ENCODE peak calls at places on chromosomes 13 and 19, in four cellular contexts. Z is foreskin fibroblast, K is cardiac fibroblast, C is breast epithelium. B is an unnamed sample.

GRCh38 chr19:15427991-15428471 is 9.2 kb upstream of the AKAP8L start:
- DNase-seq in Z (no peak), K (no peak), C (no peak), B (no peak)

GRCh38 chr19:35135389-35135909 is 590 bp upstream of the LGI4 start:
- DNase-seq in Z (peak), K (peak), C (no peak), B (peak)

GRCh38 chr19:56477429-56478338 is 539 bp upstream of the ZNF667 start:
- DNase-seq in Z (peak), K (peak), C (peak), B (peak)

GRCh38 chr13:46655727-46656180 is 102.8 kb downstream of the LRCH1 start:
- DNase-seq in Z (peak), K (peak), C (no peak), B (peak)

GRCh38 chr19:19211499-19212432 is at the start of gene NCAN:
- DNase-seq in Z (no peak), K (no peak), C (no peak), B (no peak)

GRCh38 chr19:19443902-19444693 is 38.6 kb downstream of the GATAD2A start:
- DNase-seq in Z (no peak), K (no peak), C (no peak), B (no peak)

GRCh38 chr13:50340566-50341287 is 325.5 kb downstream of the KCNRG start:
- DNase-seq in Z (peak), K (no peak), C (no peak), B (no peak)

GRCh38 chr19:35044317-35045117 is 3.0 kb downstream of the HPN start:
- DNase-seq in Z (peak), K (peak), C (no peak), B (peak)

GRCh38 chr13:25678398-25678797 is 306.6 kb downstream of the ATP8A2 start:
- DNase-seq in Z (no peak), K (no peak), C (no peak), B (no peak)

GRCh38 chr19:52270266-52270885 is 989 bp downstream of the ZNF766 start:
- DNase-seq in Z (peak), K (no peak), C (no peak), B (no peak)

GRCh38 chr19:3061214-3062161 is 807 bp downstream of the TLE5 start:
- DNase-seq in Z (peak), K (peak), C (no peak), B (peak)

GRCh38 chr19:6739884-6740588 is 556 bp downstream of the TRIP10 start:
- DNase-seq in Z (peak), K (no peak), C (no peak), B (no peak)

GRCh38 chr19:33441277-33441699 is 67.8 kb downstream of the CEBPG start:
- DNase-seq in Z (no peak), K (no peak), C (peak), B (no peak)

GRCh38 chr19:46374526-46375475 is 27.9 kb downstream of the PPP5C start:
- DNase-seq in Z (no peak), K (no peak), C (peak), B (no peak)

GRCh38 chr19:46603752-46604241 is 2.7 kb downstream of the CALM3 start:
- DNase-seq in Z (peak), K (no peak), C (no peak), B (no peak)

GRCh38 chr19:16627194-16627927 is 643 bp downstream of the MED26 start:
- DNase-seq in Z (peak), K (peak), C (no peak), B (no peak)

GRCh38 chr19:44151491-44151890 is 10.1 kb downstream of the ZNF234 start:
- DNase-seq in Z (no peak), K (no peak), C (no peak), B (no peak)
- H3K4me3 ChIP-seq in Z (no peak), K (no peak), C (no peak), B (no peak)

DNA sequence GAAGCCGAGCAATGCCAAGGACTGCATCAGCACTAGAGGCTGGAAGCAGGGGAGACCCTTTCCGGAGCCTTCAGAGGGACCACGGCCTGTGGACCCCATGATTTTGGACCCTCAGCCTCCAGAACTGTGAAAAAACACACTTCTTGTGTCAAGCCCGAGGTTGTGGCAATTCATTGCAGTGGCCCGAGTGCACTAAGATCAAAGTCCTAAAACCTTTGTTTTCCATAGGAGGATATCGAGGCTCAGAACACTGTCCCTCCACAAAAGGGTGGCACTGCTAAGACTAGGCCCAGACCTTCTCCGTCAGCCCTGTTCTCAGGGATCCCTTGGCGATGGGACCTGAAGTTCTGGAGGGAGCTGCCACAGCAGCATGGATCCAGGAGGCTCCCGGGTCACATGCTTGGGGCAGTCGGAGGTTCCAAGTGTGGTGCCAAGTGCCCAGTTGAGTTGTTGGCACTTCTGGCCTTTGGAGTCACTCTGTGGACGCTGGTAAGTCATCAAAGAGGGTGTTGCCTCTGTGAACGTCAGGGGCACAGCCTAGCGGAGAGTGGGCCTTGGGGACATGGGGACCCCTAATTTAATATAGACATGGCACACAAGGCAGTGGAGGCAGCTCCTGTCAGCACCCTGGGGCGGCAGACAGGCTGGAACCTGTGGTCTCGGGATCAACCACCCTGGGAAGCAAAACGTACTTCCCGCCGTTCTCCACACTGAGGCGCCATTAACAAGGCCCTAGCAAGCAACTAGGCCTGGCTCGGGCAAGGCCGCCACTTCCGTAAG is 199.2 kb downstream of the COL4A1 start:
- DNase-seq in Z (no peak), K (peak), C (no peak), B (no peak)
- TF ChIP-seq CTCF in Z (no peak), K (peak), C (no peak), B (peak)

GRCh38 chr19:950352-951066 is 24.7 kb downstream of the ARID3A start:
- DNase-seq in Z (no peak), K (no peak), C (no peak), B (no peak)

GRCh38 chr19:947090-947706 is 21.4 kb downstream of the ARID3A start:
- DNase-seq in Z (no peak), K (no peak), C (no peak), B (no peak)

GRCh38 chr19:948842-949496 is 23.1 kb downstream of the ARID3A start:
- DNase-seq in Z (no peak), K (no peak), C (no peak), B (no peak)

GRCh38 chr19:945401-946252 is 19.8 kb downstream of the ARID3A start:
- DNase-seq in Z (no peak), K (no peak), C (no peak), B (no peak)

GRCh38 chr19:947707-948533 is 22.1 kb downstream of the ARID3A start:
- DNase-seq in Z (no peak), K (no peak), C (no peak), B (no peak)
- H3K4me3 ChIP-seq in Z (no peak), K (no peak), C (no peak), B (no peak)

DNA sequence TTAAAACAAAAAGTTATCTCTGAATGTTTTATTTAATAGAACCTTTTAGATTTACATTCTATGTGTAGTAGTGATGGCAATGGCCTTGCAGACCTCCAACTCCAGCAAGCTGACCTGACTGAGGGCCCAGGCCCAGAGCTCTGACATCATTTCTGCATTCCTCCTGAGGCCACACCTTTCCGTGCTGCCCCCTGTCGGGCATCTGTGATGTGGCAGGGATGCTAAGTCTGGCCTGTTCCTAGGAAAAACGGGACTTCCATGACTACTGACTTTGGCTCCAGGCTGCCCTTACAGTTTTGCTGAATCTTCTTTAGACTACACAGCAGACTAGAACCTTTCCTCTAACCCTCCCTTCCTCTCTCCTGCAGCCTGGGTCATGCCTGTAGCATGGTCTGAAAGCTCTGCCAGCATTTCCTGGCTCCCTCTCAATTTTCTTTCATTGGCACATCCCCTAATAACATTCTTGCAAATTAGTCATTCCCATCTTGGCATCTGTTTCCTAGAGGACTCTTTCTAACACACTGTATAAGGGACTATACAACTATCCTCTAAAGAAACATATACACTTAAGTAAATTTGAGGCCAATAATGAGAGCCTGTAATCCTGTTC is 249.0 kb downstream of the GPC5 start:
- DNase-seq in Z (no peak), K (no peak), C (no peak), B (peak)
- TF ChIP-seq CTCF in Z (no peak), K (peak), C (no peak), B (peak)

DNA sequence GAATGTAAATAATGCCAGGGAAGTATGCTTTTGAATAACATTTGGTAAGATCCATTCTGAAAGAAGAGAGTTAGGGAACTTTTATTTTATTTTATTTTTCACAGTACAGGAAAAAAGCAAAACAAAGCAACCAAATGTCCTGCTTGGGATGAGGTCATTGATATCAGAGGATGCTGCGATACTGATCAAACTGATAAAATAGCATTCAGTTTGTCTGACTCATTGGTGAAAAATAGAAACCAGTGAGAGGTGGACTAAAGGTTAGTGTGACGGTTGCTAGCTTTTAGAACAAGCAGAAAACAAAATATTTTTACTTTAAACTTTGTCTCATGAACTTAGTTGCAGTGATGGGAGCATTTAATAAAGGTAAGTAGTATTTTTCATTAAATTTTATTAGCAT is 37.2 kb downstream of the ITGBL1 start:
- DNase-seq in Z (no peak), K (peak), C (no peak), B (peak)
- H3K4me3 ChIP-seq in Z (no peak), K (no peak), C (no peak), B (no peak)

DNA sequence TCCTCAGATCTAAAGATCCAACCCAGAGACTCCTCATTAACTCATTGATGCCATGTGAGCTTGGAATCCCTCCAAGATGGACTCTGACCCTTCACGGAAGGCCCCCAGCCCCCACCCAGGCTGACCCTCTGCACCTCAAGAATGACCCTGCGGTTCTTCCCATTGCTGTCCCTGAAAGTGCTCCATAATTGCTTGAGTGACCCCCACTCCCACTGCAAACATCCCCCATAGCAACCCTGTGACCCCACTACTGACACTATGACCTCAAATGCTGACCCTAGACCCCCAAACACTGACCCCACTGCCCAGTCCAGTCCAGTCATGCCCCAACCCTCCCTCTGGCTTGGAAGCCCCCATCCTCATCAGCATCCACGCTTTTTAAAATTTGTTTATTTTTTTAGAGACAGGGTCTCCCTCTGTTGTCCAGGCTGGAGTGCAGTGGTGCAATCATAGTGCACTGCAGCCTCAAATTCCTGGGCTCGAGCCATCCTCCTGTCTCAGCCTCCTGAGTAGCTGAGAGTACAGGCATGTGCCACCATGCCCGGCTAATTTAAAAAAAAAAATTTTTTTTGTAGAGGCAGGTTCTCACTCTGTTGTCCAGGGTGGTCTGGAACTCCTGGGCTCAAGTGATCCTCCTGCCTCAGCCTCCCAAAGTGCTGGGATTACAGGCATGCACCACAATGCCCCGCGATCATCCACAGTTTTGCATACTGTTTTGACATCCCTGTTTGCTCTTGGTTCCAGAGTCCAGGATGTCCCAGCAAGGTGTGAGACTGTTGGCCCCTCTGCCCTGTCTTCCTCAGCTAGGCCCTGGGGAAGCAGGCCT is 855 bp downstream of the LYL1 start:
- DNase-seq in Z (no peak), K (no peak), C (no peak), B (no peak)
- TF ChIP-seq CTCF in Z (no peak), K (no peak), C (no peak), B (no peak)

DNA sequence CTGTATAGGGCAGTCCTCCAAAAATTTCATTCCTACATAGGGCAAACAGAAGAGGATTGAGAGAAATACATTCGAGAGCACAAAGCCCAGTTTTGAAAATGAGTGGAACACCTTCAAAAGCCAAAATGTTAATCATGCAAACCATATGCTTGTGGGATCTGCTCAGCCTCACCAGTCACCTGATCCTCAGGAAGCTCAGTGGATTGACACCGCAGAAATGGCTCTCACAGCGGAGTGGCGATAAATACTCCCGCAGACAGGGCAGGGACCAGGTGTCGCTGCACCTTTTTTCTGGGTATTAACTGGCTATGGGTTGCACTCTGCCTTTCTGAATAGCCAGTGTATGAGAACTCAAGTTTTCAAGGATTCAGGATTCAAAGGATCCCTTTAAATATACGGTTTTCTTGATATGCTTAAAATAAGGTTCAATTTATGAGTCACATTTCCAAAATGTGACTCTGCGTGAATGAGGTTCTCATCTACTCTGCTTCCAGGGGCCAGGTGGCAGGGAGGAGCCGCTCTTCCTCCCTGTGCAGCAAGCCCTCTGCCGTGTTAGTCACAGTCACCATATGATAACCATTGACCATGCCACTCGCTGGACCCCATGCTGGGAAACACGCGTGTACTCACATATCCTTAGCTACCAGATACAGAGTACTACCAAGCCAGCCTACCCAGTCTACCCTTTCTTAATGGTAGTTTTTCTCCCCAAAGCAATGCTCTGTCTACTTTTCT is 18.3 kb upstream of the DHRS12 start:
- DNase-seq in Z (no peak), K (no peak), C (no peak), B (no peak)
- H3K4me3 ChIP-seq in Z (no peak), K (no peak), C (no peak), B (no peak)

B was measured in fibroblast of pulmonary artery.